ENCODE peak calls at places on chromosomes 13 and 19, in seven cellular contexts. R, Z, C, N, A, W and L are unnamed samples.

GRCh38 chr13:21139374-21139773 is 37.0 kb downstream of the SKA3 start:
- DNase-seq in R (no peak), Z (no peak), C (no peak), N (no peak), A (no peak), W (no peak), L (no peak)

GRCh38 chr13:23630349-23631093 is 60.3 kb downstream of the TNFRSF19 start:
- DNase-seq in R (no peak), Z (no peak), C (no peak), N (peak), A (no peak), W (no peak), L (no peak)

GRCh38 chr13:107231941-107232340 is 664.0 kb upstream of the ARGLU1 start:
- DNase-seq in R (no peak), Z (no peak), C (no peak), N (no peak), A (no peak), W (no peak), L (no peak)

GRCh38 chr19:16359074-16359473 is 34.4 kb downstream of the KLF2 start:
- DNase-seq in R (no peak), Z (no peak), C (no peak), N (no peak), A (no peak), W (no peak), L (no peak)

GRCh38 chr19:39252458-39252857 is 3.8 kb upstream of the IFNL4 start:
- DNase-seq in R (no peak), Z (no peak), C (no peak), N (peak), A (no peak), W (no peak), L (no peak)

GRCh38 chr13:23984541-23984940 is 87.2 kb upstream of the C1QTNF9B start:
- DNase-seq in R (no peak), Z (no peak), C (no peak), N (no peak), A (no peak), W (no peak), L (no peak)

GRCh38 chr19:12639901-12640613 is 26.5 kb downstream of the MAN2B1 start:
- DNase-seq in R (peak), Z (peak), C (peak), N (peak), A (peak), W (peak), L (peak)

GRCh38 chr19:28039677-28040381 is 1173.1 kb downstream of the UQCRFS1 start:
- DNase-seq in R (no peak), Z (no peak), C (no peak), N (no peak), A (no peak), W (no peak), L (no peak)

GRCh38 chr19:5559804-5560133 is 8.0 kb downstream of the TINCR start:
- DNase-seq in R (peak), Z (no peak), C (no peak), N (no peak), A (no peak), W (no peak), L (no peak)

GRCh38 chr13:21557995-21558394 is 46.0 kb downstream of the MICU2 start:
- DNase-seq in R (peak), Z (peak), C (no peak), N (peak), A (no peak), W (no peak), L (no peak)

GRCh38 chr13:85798999-85799646 is at the start of gene SLITRK6:
- DNase-seq in R (peak), Z (peak), C (peak), N (peak), A (peak), W (no peak), L (peak)

GRCh38 chr13:67133476-67133875 is 96.7 kb downstream of the PCDH9 start:
- DNase-seq in R (no peak), Z (peak), C (no peak), N (no peak), A (no peak), W (no peak), L (no peak)

GRCh38 chr13:44648392-44649117 is 72.4 kb upstream of the TSC22D1 start:
- DNase-seq in R (no peak), Z (peak), C (no peak), N (peak), A (no peak), W (no peak), L (no peak)

GRCh38 chr13:48636550-48636949 is 17.2 kb upstream of the CYSLTR2 start:
- DNase-seq in R (no peak), Z (peak), C (no peak), N (no peak), A (no peak), W (no peak), L (peak)

GRCh38 chr19:30229524-30230174 is 142.5 kb upstream of the ZNF536 start:
- DNase-seq in R (peak), Z (no peak), C (no peak), N (peak), A (no peak), W (peak), L (no peak)

GRCh38 chr19:42282036-42282762 is 13.1 kb downstream of the CIC start:
- DNase-seq in R (no peak), Z (no peak), C (no peak), N (no peak), A (no peak), W (peak), L (no peak)

GRCh38 chr13:79674765-79675515 is 194.0 kb downstream of the NDFIP2 start:
- DNase-seq in R (no peak), Z (no peak), C (no peak), N (no peak), A (no peak), W (no peak), L (no peak)